ENCODE peak calls at places on chromosomes 4 and X, in seven cellular contexts. V is IMR-90; C is Panc1; Z is activated CD8-positive, alpha-beta T cell treated with anti-CD3 and anti-CD28 coated beads for 36 hours; Y is CD4-positive, CD25-positive, alpha-beta regulatory T cell; N is T-helper 17 cell; D is left ventricle myocardium superior. P is an unnamed sample.

GRCh38 chrX:143633530-143634372 is 2.1 kb downstream of the SLITRK4 start:
- ATAC-seq in C (no peak), Y (no peak), D (no peak), V (no peak), Z (no peak), N (no peak), P (no peak)

GRCh38 chr4:37400326-37400881 is 155.9 kb downstream of the NWD2 start:
- ATAC-seq in Y (no peak), Z (no peak), C (no peak), D (no peak), V (no peak), N (no peak), P (no peak)

GRCh38 chrX:70439016-70439415 is 5.6 kb upstream of the DLG3 start:
- ATAC-seq in V (no peak), Z (peak), D (no peak), C (no peak), N (peak), Y (no peak), P (no peak)

GRCh38 chr4:142416121-142416520 is 430.0 kb downstream of the INPP4B start:
- ATAC-seq in V (peak), N (no peak), Z (no peak), D (no peak), C (no peak), Y (no peak), P (no peak)

GRCh38 chr4:151750156-151750555 is 10.7 kb downstream of the GATB start:
- ATAC-seq in Z (no peak), N (no peak), Y (no peak), D (no peak), V (no peak), C (no peak), P (no peak)

GRCh38 chr4:174604198-174604597 is 81.9 kb upstream of the HPGD start:
- ATAC-seq in V (no peak), Z (no peak), D (no peak), C (no peak), N (peak), Y (peak), P (no peak)

GRCh38 chr4:70788733-70789132 is 51.0 kb downstream of the GRSF1 start:
- ATAC-seq in Z (no peak), N (no peak), V (no peak), D (no peak), C (no peak), Y (no peak), P (no peak)

GRCh38 chrX:24494544-24495113 is 29.5 kb downstream of the PDK3 start:
- ATAC-seq in Y (no peak), D (peak), C (no peak), V (peak), N (peak), Z (no peak), P (peak)

GRCh38 chrX:133390647-133391046 is 24.6 kb downstream of the GPC4 start:
- ATAC-seq in Y (no peak), D (no peak), C (no peak), N (no peak), V (no peak), Z (no peak), P (no peak)

GRCh38 chrX:40040686-40041461 is 56.9 kb downstream of the BCOR start:
- ATAC-seq in V (no peak), Z (peak), C (no peak), Y (no peak), N (no peak), D (no peak), P (no peak)

GRCh38 chr4:173909294-173909693 is 374.2 kb downstream of the FBXO8 start:
- ATAC-seq in Z (no peak), C (no peak), Y (no peak), N (no peak), V (no peak), D (no peak), P (no peak)

GRCh38 chrX:68843992-68844391 is 15.2 kb downstream of the EFNB1 start:
- ATAC-seq in C (no peak), V (no peak), Z (no peak), D (no peak), N (no peak), Y (no peak), P (no peak)

GRCh38 chr4:133145241-133145640 is 3.9 kb upstream of the PCDH10 start:
- ATAC-seq in V (no peak), C (no peak), N (no peak), D (no peak), Y (no peak), Z (no peak), P (no peak)

GRCh38 chr4:83618431-83618830 is 82.5 kb downstream of the GPAT3 start:
- ATAC-seq in V (peak), D (peak), N (no peak), Z (no peak), Y (no peak), C (peak), P (peak)

GRCh38 chrX:16458208-16458607 is 191.8 kb upstream of the S100G start:
- ATAC-seq in Z (no peak), V (no peak), C (no peak), Y (no peak), N (no peak), D (peak), P (no peak)

GRCh38 chr4:83250666-83251065 is 33.9 kb downstream of the COQ2 start:
- ATAC-seq in Z (no peak), N (no peak), V (no peak), D (no peak), C (no peak), Y (no peak), P (no peak)

GRCh38 chr4:47646372-47646771 is 161.3 kb downstream of the ATP10D start:
- ATAC-seq in N (no peak), Y (no peak), C (no peak), Z (no peak), V (no peak), D (no peak), P (no peak)

GRCh38 chr4:166724369-166724768 is 509.9 kb downstream of the SPOCK3 start:
- ATAC-seq in Z (no peak), V (no peak), D (no peak), C (no peak), Y (no peak), N (no peak), P (no peak)

GRCh38 chrX:108001218-108001814 is 19.1 kb upstream of the TEX13B start:
- ATAC-seq in D (no peak), N (peak), Y (peak), V (peak), Z (peak), C (peak), P (peak)

GRCh38 chrX:47198026-47198686 is 4.5 kb downstream of the UBA1 start:
- ATAC-seq in D (no peak), Y (no peak), N (no peak), Z (no peak), C (no peak), V (no peak), P (no peak)

GRCh38 chr4:109821186-109821585 is 5.6 kb downstream of the GAR1 start:
- ATAC-seq in Z (peak), D (no peak), Y (no peak), V (no peak), N (no peak), C (no peak), P (no peak)

GRCh38 chrX:123424546-123424945 is 240.5 kb downstream of the GRIA3 start:
- ATAC-seq in D (no peak), Y (no peak), Z (no peak), V (no peak), C (no peak), N (no peak), P (peak)

GRCh38 chr4:39324897-39325613 is 41.1 kb downstream of the RFC1 start:
- ATAC-seq in Y (no peak), Z (no peak), D (no peak), N (no peak), V (no peak), C (no peak), P (no peak)

GRCh38 chr4:57043304-57044251 is 64.9 kb downstream of the POLR2B start:
- ATAC-seq in C (no peak), Y (no peak), D (peak), N (no peak), Z (no peak), V (peak), P (no peak)

GRCh38 chr4:105967058-105967658 is 71.9 kb downstream of the NPNT start:
- ATAC-seq in Y (no peak), D (peak), Z (no peak), N (no peak), V (no peak), C (no peak), P (no peak)

GRCh38 chr4:54041100-54041499 is 23.3 kb downstream of the CHIC2 start:
- ATAC-seq in C (no peak), D (no peak), Y (no peak), V (no peak), Z (peak), N (peak), P (no peak)

GRCh38 chrX:101062171-101062570 is 10.3 kb upstream of the TRMT2B start:
- ATAC-seq in Y (no peak), C (no peak), Z (no peak), N (no peak), D (no peak), V (peak), P (no peak)

GRCh38 chrX:40245411-40246140 is 147.8 kb upstream of the BCOR start:
- ATAC-seq in N (no peak), D (peak), C (no peak), Z (no peak), V (peak), Y (no peak), P (no peak)

GRCh38 chr4:185112104-185112503 is 31.0 kb upstream of the SLC25A4 start:
- ATAC-seq in N (no peak), Y (no peak), D (peak), V (peak), C (peak), Z (peak), P (peak)

GRCh38 chrX:70498129-70498528 is 53.5 kb downstream of the DLG3 start:
- ATAC-seq in Z (no peak), V (no peak), D (no peak), C (no peak), N (no peak), Y (no peak), P (no peak)

GRCh38 chr4:88812420-88812819 is 114.8 kb upstream of the NAP1L5 start:
- ATAC-seq in Y (no peak), N (no peak), D (no peak), C (no peak), V (no peak), Z (no peak), P (no peak)

GRCh38 chr4:7286170-7286569 is 93.8 kb downstream of the SORCS2 start:
- ATAC-seq in V (no peak), Y (no peak), D (no peak), Z (no peak), C (no peak), N (no peak), P (no peak)

GRCh38 chrX:20756585-20756984 is 489.9 kb upstream of the RPS6KA3 start:
- ATAC-seq in Y (no peak), C (no peak), N (no peak), Z (no peak), D (no peak), V (no peak), P (no peak)

GRCh38 chr4:98446499-98447375 is 185.6 kb downstream of the RAP1GDS1 start:
- ATAC-seq in D (peak), Y (peak), Z (peak), N (peak), C (no peak), V (no peak), P (no peak)

P was measured in SK-N-SH treated with all-trans-retinoic acid at 6 μM for 48 hours.